ENCODE peak calls at places on chromosomes 4 and X, in six cellular contexts. One of them, this sample, is unnamed. For H3K9me3, the result is how much of the 10 kb centered on the place peaks cover.

GRCh38 chrX:65463550-65463949 is 71.0 kb downstream of the LAS1L start:
- DNase-seq in HCT116: no peak
- DNase-seq in HepG2: no peak
- DNase-seq in H1: peak
- DNase-seq in K562: no peak
- DNase-seq in GM12878: no peak
- DNase-seq in this sample: peak

GRCh38 chrX:40245411-40246140 is 147.8 kb upstream of the BCOR start:
- DNase-seq in HCT116: no peak
- DNase-seq in HepG2: no peak
- DNase-seq in H1: no peak
- DNase-seq in K562: no peak
- DNase-seq in GM12878: no peak
- DNase-seq in this sample: no peak

GRCh38 chrX:25288676-25289075 is 272.9 kb upstream of the ARX start:
- DNase-seq in HCT116: no peak
- DNase-seq in HepG2: no peak
- DNase-seq in H1: no peak
- DNase-seq in K562: no peak
- DNase-seq in GM12878: no peak
- DNase-seq in this sample: no peak

GRCh38 chrX:20139966-20140365 is 1.7 kb downstream of the EIF1AX start:
- DNase-seq in HCT116: no peak
- DNase-seq in HepG2: no peak
- DNase-seq in H1: no peak
- DNase-seq in K562: no peak
- DNase-seq in GM12878: no peak
- DNase-seq in this sample: no peak

GRCh38 chr4:82864336-82865001 is 26.5 kb downstream of the SEC31A start:
- DNase-seq in HCT116: no peak
- DNase-seq in HepG2: no peak
- DNase-seq in H1: no peak
- DNase-seq in K562: no peak
- DNase-seq in GM12878: no peak
- DNase-seq in this sample: no peak

GRCh38 chr4:6498511-6499240 is 26.3 kb upstream of the PPP2R2C start:
- DNase-seq in HCT116: no peak
- DNase-seq in HepG2: no peak
- DNase-seq in H1: no peak
- DNase-seq in K562: no peak
- DNase-seq in GM12878: no peak
- DNase-seq in this sample: no peak

GRCh38 chr4:13640149-13640671 is 12.7 kb upstream of the BOD1L1 start:
- DNase-seq in HCT116: no peak
- DNase-seq in HepG2: no peak
- DNase-seq in H1: peak
- DNase-seq in K562: no peak
- DNase-seq in GM12878: no peak
- DNase-seq in this sample: peak

GRCh38 chr4:150418757-150419410 is 163.1 kb upstream of the MAB21L2 start:
- DNase-seq in HCT116: no peak
- DNase-seq in HepG2: no peak
- DNase-seq in H1: no peak
- DNase-seq in K562: no peak
- DNase-seq in GM12878: no peak
- DNase-seq in this sample: no peak

GRCh38 chr4:92100980-92101379 is 202.8 kb upstream of the GRID2 start:
- DNase-seq in HCT116: no peak
- DNase-seq in HepG2: no peak
- DNase-seq in H1: no peak
- DNase-seq in K562: no peak
- DNase-seq in GM12878: no peak
- DNase-seq in this sample: no peak

GRCh38 chrX:30215357-30215843 is at the start of gene MAGEB2:
- DNase-seq in HCT116: peak
- DNase-seq in HepG2: no peak
- DNase-seq in H1: no peak
- DNase-seq in K562: peak
- DNase-seq in GM12878: no peak
- DNase-seq in this sample: no peak

GRCh38 chr4:100042235-100042634 is 92.2 kb upstream of the H2AZ1 start:
- DNase-seq in HCT116: no peak
- DNase-seq in HepG2: no peak
- DNase-seq in H1: no peak
- DNase-seq in K562: no peak
- DNase-seq in GM12878: no peak
- DNase-seq in this sample: no peak

GRCh38 chrX:18995216-18995615 is 11.3 kb upstream of the PHKA2 start:
- DNase-seq in HCT116: no peak
- DNase-seq in HepG2: peak
- DNase-seq in H1: no peak
- DNase-seq in K562: no peak
- DNase-seq in GM12878: no peak
- DNase-seq in this sample: no peak

GRCh38 chr4:135124196-135124595 is 922.6 kb upstream of the PABPC4L start:
- DNase-seq in HCT116: no peak
- DNase-seq in HepG2: no peak
- DNase-seq in H1: no peak
- DNase-seq in K562: no peak
- DNase-seq in GM12878: no peak
- DNase-seq in this sample: no peak

GRCh38 chr4:52998413-52998812 is 136.3 kb downstream of the RASL11B start:
- DNase-seq in HCT116: no peak
- DNase-seq in HepG2: no peak
- DNase-seq in H1: no peak
- DNase-seq in K562: no peak
- DNase-seq in GM12878: no peak
- DNase-seq in this sample: no peak

GRCh38 chr4:156953951-156954350 is 17.6 kb downstream of the PDGFC start:
- DNase-seq in HCT116: no peak
- DNase-seq in HepG2: no peak
- DNase-seq in H1: no peak
- DNase-seq in K562: no peak
- DNase-seq in GM12878: no peak
- DNase-seq in this sample: no peak

GRCh38 chr4:147782087-147782781 is 50.3 kb downstream of the ARHGAP10 start:
- DNase-seq in HCT116: peak
- DNase-seq in HepG2: no peak
- DNase-seq in H1: no peak
- DNase-seq in K562: no peak
- DNase-seq in GM12878: no peak
- DNase-seq in this sample: no peak

GRCh38 chr4:120915311-120915710 is 7.2 kb downstream of the PRDM5 start:
- DNase-seq in HCT116: no peak
- DNase-seq in HepG2: no peak
- DNase-seq in H1: no peak
- DNase-seq in K562: no peak
- DNase-seq in GM12878: no peak
- DNase-seq in this sample: no peak

GRCh38 chr4:95560791-95561190 is 12.0 kb upstream of the UNC5C start:
- DNase-seq in HCT116: no peak
- DNase-seq in HepG2: no peak
- DNase-seq in H1: no peak
- DNase-seq in K562: no peak
- DNase-seq in GM12878: no peak
- DNase-seq in this sample: no peak

GRCh38 chr4:39932776-39933402 is 44.8 kb downstream of the PDS5A start:
- DNase-seq in HCT116: no peak
- DNase-seq in HepG2: no peak
- DNase-seq in H1: no peak
- DNase-seq in K562: no peak
- DNase-seq in GM12878: no peak
- DNase-seq in this sample: no peak

GRCh38 chrX:15356444-15356843 is 21.1 kb upstream of the PIGA start:
- DNase-seq in HCT116: no peak
- DNase-seq in HepG2: no peak
- DNase-seq in H1: no peak
- DNase-seq in K562: no peak
- DNase-seq in GM12878: no peak
- DNase-seq in this sample: no peak

GRCh38 chr4:5810770-5811430 is 82.0 kb downstream of the CRMP1 start:
- DNase-seq in HCT116: no peak
- DNase-seq in HepG2: no peak
- DNase-seq in H1: no peak
- DNase-seq in K562: no peak
- DNase-seq in GM12878: no peak
- DNase-seq in this sample: no peak

GRCh38 chr4:153159016-153159415 is 45.2 kb upstream of the TRIM2 start:
- DNase-seq in HCT116: no peak
- DNase-seq in HepG2: no peak
- DNase-seq in H1: no peak
- DNase-seq in K562: no peak
- DNase-seq in GM12878: no peak
- DNase-seq in this sample: no peak

GRCh38 chrX:78687586-78687985 is 28.5 kb upstream of the RTL3 start:
- DNase-seq in HCT116: no peak
- DNase-seq in HepG2: no peak
- DNase-seq in H1: no peak
- DNase-seq in K562: no peak
- DNase-seq in GM12878: peak
- DNase-seq in this sample: no peak

GRCh38 chr4:125420499-125420898 is 105.7 kb downstream of the FAT4 start:
- DNase-seq in HCT116: no peak
- DNase-seq in HepG2: no peak
- DNase-seq in H1: no peak
- DNase-seq in K562: no peak
- DNase-seq in GM12878: no peak
- DNase-seq in this sample: no peak
- TF ChIP-seq ZNF274 in HCT116: no peak
- TF ChIP-seq ZNF274 in HepG2: no peak
- TF ChIP-seq ZNF274 in H1: no peak
- TF ChIP-seq ZNF274 in K562: no peak
- TF ChIP-seq ZNF274 in GM12878: no peak
- TF ChIP-seq ZNF274 in this sample: no peak

GRCh38 chrX:70434914-70435586 is 9.6 kb upstream of the DLG3 start:
- DNase-seq in HCT116: no peak
- DNase-seq in HepG2: no peak
- DNase-seq in H1: no peak
- DNase-seq in K562: no peak
- DNase-seq in GM12878: no peak
- DNase-seq in this sample: no peak
- H3K9me3 ChIP-seq in HCT116: under half
- H3K9me3 ChIP-seq in HepG2: under half
- H3K9me3 ChIP-seq in H1: under half
- H3K9me3 ChIP-seq in K562: under half
- H3K9me3 ChIP-seq in GM12878: under half
- H3K9me3 ChIP-seq in this sample: under half

GRCh38 chr4:173450281-173450680 is 51.4 kb upstream of the SCRG1 start:
- DNase-seq in HCT116: no peak
- DNase-seq in HepG2: no peak
- DNase-seq in H1: no peak
- DNase-seq in K562: no peak
- DNase-seq in GM12878: no peak
- DNase-seq in this sample: no peak

GRCh38 chr4:173448557-173448918 is 49.6 kb upstream of the SCRG1 start:
- DNase-seq in HCT116: no peak
- DNase-seq in HepG2: no peak
- DNase-seq in H1: no peak
- DNase-seq in K562: no peak
- DNase-seq in GM12878: no peak
- DNase-seq in this sample: no peak

GRCh38 chr4:173448919-173449641 is 50.2 kb upstream of the SCRG1 start:
- DNase-seq in HCT116: no peak
- DNase-seq in HepG2: no peak
- DNase-seq in H1: no peak
- DNase-seq in K562: no peak
- DNase-seq in GM12878: no peak
- DNase-seq in this sample: no peak

GRCh38 chr4:173446416-173446815 is 47.5 kb upstream of the SCRG1 start:
- DNase-seq in HCT116: no peak
- DNase-seq in HepG2: no peak
- DNase-seq in H1: no peak
- DNase-seq in K562: no peak
- DNase-seq in GM12878: no peak
- DNase-seq in this sample: no peak

DNA sequence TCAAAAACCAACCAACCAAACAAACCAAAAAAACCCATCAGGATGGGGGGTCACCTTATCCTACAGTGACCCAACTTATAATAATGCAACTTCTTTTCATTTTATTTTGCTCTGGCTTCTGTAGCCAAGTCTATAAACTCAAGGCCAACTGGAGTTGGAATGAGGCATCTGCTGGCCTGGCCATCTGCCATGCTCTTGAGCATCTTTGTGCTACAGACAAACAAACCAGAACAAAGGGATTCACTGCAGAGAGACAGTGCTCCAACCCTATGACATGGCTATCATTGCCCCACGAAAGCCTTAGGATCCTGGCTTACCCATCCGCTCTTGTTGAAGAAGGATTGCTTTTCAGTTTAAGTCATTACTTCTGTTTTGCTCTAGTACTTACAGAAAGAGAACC is 49.2 kb upstream of the SCRG1 start:
- DNase-seq in HCT116: no peak
- DNase-seq in HepG2: no peak
- DNase-seq in H1: no peak
- DNase-seq in K562: no peak
- DNase-seq in GM12878: no peak
- DNase-seq in this sample: no peak
- TF ChIP-seq ZNF274 in HCT116: no peak
- TF ChIP-seq ZNF274 in HepG2: no peak
- TF ChIP-seq ZNF274 in H1: no peak
- TF ChIP-seq ZNF274 in K562: no peak
- TF ChIP-seq ZNF274 in GM12878: no peak
- TF ChIP-seq ZNF274 in this sample: no peak

GRCh38 chr4:123043013-123043412 is 120.6 kb upstream of the NUDT6 start:
- DNase-seq in HCT116: peak
- DNase-seq in HepG2: no peak
- DNase-seq in H1: no peak
- DNase-seq in K562: no peak
- DNase-seq in GM12878: no peak
- DNase-seq in this sample: no peak

GRCh38 chr4:123043793-123044425 is 121.5 kb upstream of the NUDT6 start:
- DNase-seq in HCT116: no peak
- DNase-seq in HepG2: peak
- DNase-seq in H1: no peak
- DNase-seq in K562: no peak
- DNase-seq in GM12878: no peak
- DNase-seq in this sample: no peak

GRCh38 chr4:123042095-123042494 is 119.7 kb upstream of the NUDT6 start:
- DNase-seq in HCT116: no peak
- DNase-seq in HepG2: no peak
- DNase-seq in H1: no peak
- DNase-seq in K562: no peak
- DNase-seq in GM12878: no peak
- DNase-seq in this sample: no peak

GRCh38 chr4:123050014-123050413 is 127.6 kb upstream of the NUDT6 start:
- DNase-seq in HCT116: no peak
- DNase-seq in HepG2: no peak
- DNase-seq in H1: no peak
- DNase-seq in K562: no peak
- DNase-seq in GM12878: no peak
- DNase-seq in this sample: no peak

DNA sequence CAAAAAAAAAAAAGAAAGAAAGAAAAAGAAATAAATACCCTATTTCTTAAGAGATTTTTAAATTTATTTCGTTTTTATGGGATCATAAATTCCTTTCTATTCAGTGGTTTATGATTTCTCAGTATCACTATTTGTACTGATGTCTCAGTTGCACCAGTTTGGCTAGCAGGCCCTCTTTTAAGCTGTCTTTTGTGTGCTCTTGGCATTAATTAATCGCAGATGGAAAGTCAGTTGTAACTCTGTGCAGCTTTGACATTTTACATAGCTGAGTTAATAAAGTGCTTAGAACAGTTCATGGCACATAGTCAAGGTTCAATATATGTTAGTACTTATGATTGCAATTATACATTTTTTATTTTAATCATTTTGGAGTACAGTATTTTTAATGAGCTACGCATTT is 123.7 kb upstream of the NUDT6 start:
- DNase-seq in HCT116: no peak
- DNase-seq in HepG2: no peak
- DNase-seq in H1: no peak
- DNase-seq in K562: no peak
- DNase-seq in GM12878: no peak
- DNase-seq in this sample: no peak
- H3K9me3 ChIP-seq in HCT116: under half
- H3K9me3 ChIP-seq in HepG2: under half
- H3K9me3 ChIP-seq in H1: under half
- H3K9me3 ChIP-seq in K562: under half
- H3K9me3 ChIP-seq in GM12878: under half
- H3K9me3 ChIP-seq in this sample: under half

This sample was measured in NT2/D1.